ENCODE peak calls at places on chromosomes 6 and 20, in five cellular contexts. One of them, this sample, is unnamed.

GRCh38 chr20:19935842-19936241 is 81.3 kb upstream of the NAA20 start:
- DNase-seq in left ventricle myocardium inferior: no peak
- DNase-seq in transverse colon: peak; percentile 75
- DNase-seq in HCT116: no peak
- DNase-seq in natural killer cell: no peak
- DNase-seq in this sample: no peak

GRCh38 chr20:34621383-34622367 is 55.2 kb downstream of the PIGU start:
- DNase-seq in left ventricle myocardium inferior: no peak
- DNase-seq in transverse colon: peak; percentile 58
- DNase-seq in HCT116: no peak
- DNase-seq in natural killer cell: no peak
- DNase-seq in this sample: no peak

GRCh38 chr6:159086033-159086618 is 41.3 kb upstream of the TAGAP start:
- DNase-seq in left ventricle myocardium inferior: no peak
- DNase-seq in transverse colon: no peak
- DNase-seq in HCT116: no peak
- DNase-seq in natural killer cell: no peak
- DNase-seq in this sample: no peak

GRCh38 chr6:52909531-52909930 is at the start of gene GSTA3:
- DNase-seq in left ventricle myocardium inferior: no peak
- DNase-seq in transverse colon: no peak
- DNase-seq in HCT116: no peak
- DNase-seq in natural killer cell: no peak
- DNase-seq in this sample: no peak

GRCh38 chr6:131813991-131814390 is 6.2 kb downstream of the ENPP1 start:
- DNase-seq in left ventricle myocardium inferior: no peak
- DNase-seq in transverse colon: no peak
- DNase-seq in HCT116: no peak
- DNase-seq in natural killer cell: no peak
- DNase-seq in this sample: no peak

GRCh38 chr6:13998356-13998755 is 73.6 kb downstream of the RNF182 start:
- DNase-seq in left ventricle myocardium inferior: no peak
- DNase-seq in transverse colon: no peak
- DNase-seq in HCT116: no peak
- DNase-seq in natural killer cell: no peak
- DNase-seq in this sample: no peak

GRCh38 chr6:40922281-40922680 is 116.7 kb downstream of the UNC5CL start:
- DNase-seq in left ventricle myocardium inferior: no peak
- DNase-seq in transverse colon: no peak
- DNase-seq in HCT116: no peak
- DNase-seq in natural killer cell: no peak
- DNase-seq in this sample: no peak

GRCh38 chr6:155314773-155315515 is 660 bp upstream of the TFB1M start:
- DNase-seq in left ventricle myocardium inferior: peak; percentile 56
- DNase-seq in transverse colon: peak; percentile 63
- DNase-seq in HCT116: peak; percentile 82
- DNase-seq in natural killer cell: no peak
- DNase-seq in this sample: no peak

GRCh38 chr6:35483062-35483461 is 13.8 kb downstream of the TEAD3 start:
- DNase-seq in left ventricle myocardium inferior: no peak
- DNase-seq in transverse colon: no peak
- DNase-seq in HCT116: no peak
- DNase-seq in natural killer cell: no peak
- DNase-seq in this sample: no peak

GRCh38 chr6:53311586-53311935 is 37.2 kb downstream of the ELOVL5 start:
- DNase-seq in left ventricle myocardium inferior: no peak
- DNase-seq in transverse colon: no peak
- DNase-seq in HCT116: no peak
- DNase-seq in natural killer cell: no peak
- DNase-seq in this sample: no peak

GRCh38 chr6:161379828-161380598 is 106.2 kb upstream of the AGPAT4 start:
- DNase-seq in left ventricle myocardium inferior: no peak
- DNase-seq in transverse colon: no peak
- DNase-seq in HCT116: no peak
- DNase-seq in natural killer cell: no peak
- DNase-seq in this sample: no peak

GRCh38 chr6:27268803-27269202 is 21.3 kb downstream of the PRSS16 start:
- DNase-seq in left ventricle myocardium inferior: no peak
- DNase-seq in transverse colon: no peak
- DNase-seq in HCT116: no peak
- DNase-seq in natural killer cell: no peak
- DNase-seq in this sample: no peak

GRCh38 chr6:2961491-2961890 is 9.9 kb downstream of the SERPINB6 start:
- DNase-seq in left ventricle myocardium inferior: no peak
- DNase-seq in transverse colon: no peak
- DNase-seq in HCT116: no peak
- DNase-seq in natural killer cell: no peak
- DNase-seq in this sample: no peak

GRCh38 chr6:93424303-93425064 is 5.1 kb upstream of the EPHA7 start:
- DNase-seq in left ventricle myocardium inferior: no peak
- DNase-seq in transverse colon: no peak
- DNase-seq in HCT116: no peak
- DNase-seq in natural killer cell: no peak
- DNase-seq in this sample: no peak

GRCh38 chr20:39264506-39265172 is 302.5 kb downstream of the DHX35 start:
- DNase-seq in left ventricle myocardium inferior: peak; percentile 54
- DNase-seq in transverse colon: peak; percentile 42
- DNase-seq in HCT116: peak; percentile 60
- DNase-seq in natural killer cell: no peak
- DNase-seq in this sample: peak; percentile 40

GRCh38 chr6:41200901-41201783 is at the start of gene TREML2:
- DNase-seq in left ventricle myocardium inferior: no peak
- DNase-seq in transverse colon: peak; percentile 24
- DNase-seq in HCT116: no peak
- DNase-seq in natural killer cell: no peak
- DNase-seq in this sample: no peak

GRCh38 chr6:11263185-11263817 is 30.8 kb upstream of the NEDD9 start:
- DNase-seq in left ventricle myocardium inferior: peak; percentile 56
- DNase-seq in transverse colon: peak; percentile 61
- DNase-seq in HCT116: no peak
- DNase-seq in natural killer cell: no peak
- DNase-seq in this sample: no peak

GRCh38 chr20:61373055-61373399 is 121.0 kb downstream of the CDH4 start:
- DNase-seq in left ventricle myocardium inferior: no peak
- DNase-seq in transverse colon: no peak
- DNase-seq in HCT116: no peak
- DNase-seq in natural killer cell: no peak
- DNase-seq in this sample: no peak

GRCh38 chr6:127119361-127120108 is 1.1 kb downstream of the RSPO3 start:
- DNase-seq in left ventricle myocardium inferior: no peak
- DNase-seq in transverse colon: no peak
- DNase-seq in HCT116: no peak
- DNase-seq in natural killer cell: no peak
- DNase-seq in this sample: peak; percentile 22

GRCh38 chr20:1816384-1817381 is 78.5 kb upstream of the SIRPA start:
- DNase-seq in left ventricle myocardium inferior: no peak
- DNase-seq in transverse colon: no peak
- DNase-seq in HCT116: no peak
- DNase-seq in natural killer cell: no peak
- DNase-seq in this sample: no peak

GRCh38 chr6:109485536-109485935 is 2.5 kb upstream of the ZBTB24 start:
- DNase-seq in left ventricle myocardium inferior: no peak
- DNase-seq in transverse colon: no peak
- DNase-seq in HCT116: no peak
- DNase-seq in natural killer cell: no peak
- DNase-seq in this sample: no peak

GRCh38 chr20:37313546-37314091 is 24.2 kb downstream of the MANBAL start:
- DNase-seq in left ventricle myocardium inferior: no peak
- DNase-seq in transverse colon: no peak
- DNase-seq in HCT116: no peak
- DNase-seq in natural killer cell: no peak
- DNase-seq in this sample: no peak

GRCh38 chr6:167985911-167986595 is 11.4 kb upstream of the KIF25 start:
- DNase-seq in left ventricle myocardium inferior: no peak
- DNase-seq in transverse colon: no peak
- DNase-seq in HCT116: no peak
- DNase-seq in natural killer cell: no peak
- DNase-seq in this sample: no peak

GRCh38 chr6:40719671-40720374 is 132.7 kb upstream of the LRFN2 start:
- DNase-seq in left ventricle myocardium inferior: no peak
- DNase-seq in transverse colon: no peak
- DNase-seq in HCT116: no peak
- DNase-seq in natural killer cell: no peak
- DNase-seq in this sample: no peak

GRCh38 chr20:5544702-5545101 is 205.5 kb upstream of the SHLD1 start:
- DNase-seq in left ventricle myocardium inferior: no peak
- DNase-seq in transverse colon: no peak
- DNase-seq in HCT116: no peak
- DNase-seq in natural killer cell: no peak
- DNase-seq in this sample: no peak

GRCh38 chr6:155687645-155688044 is 232.0 kb upstream of the NOX3 start:
- DNase-seq in left ventricle myocardium inferior: no peak
- DNase-seq in transverse colon: no peak
- DNase-seq in HCT116: no peak
- DNase-seq in natural killer cell: no peak
- DNase-seq in this sample: no peak

GRCh38 chr6:140487586-140487985 is 1113.1 kb upstream of the CITED2 start:
- DNase-seq in left ventricle myocardium inferior: no peak
- DNase-seq in transverse colon: no peak
- DNase-seq in HCT116: no peak
- DNase-seq in natural killer cell: no peak
- DNase-seq in this sample: no peak

GRCh38 chr20:38357653-38358207 is 11.4 kb downstream of the LBP start:
- DNase-seq in left ventricle myocardium inferior: no peak
- DNase-seq in transverse colon: no peak
- DNase-seq in HCT116: no peak
- DNase-seq in natural killer cell: no peak
- DNase-seq in this sample: no peak

GRCh38 chr20:47493175-47493953 is 8.3 kb upstream of the NCOA3 start:
- DNase-seq in left ventricle myocardium inferior: peak; percentile 92
- DNase-seq in transverse colon: peak; percentile 93
- DNase-seq in HCT116: peak; percentile 36
- DNase-seq in natural killer cell: no peak
- DNase-seq in this sample: no peak

GRCh38 chr6:12560315-12560714 is 156.3 kb upstream of the PHACTR1 start:
- DNase-seq in left ventricle myocardium inferior: no peak
- DNase-seq in transverse colon: no peak
- DNase-seq in HCT116: no peak
- DNase-seq in natural killer cell: no peak
- DNase-seq in this sample: no peak

GRCh38 chr20:47985092-47985850 is 200.0 kb upstream of the SULF2 start:
- DNase-seq in left ventricle myocardium inferior: no peak
- DNase-seq in transverse colon: no peak
- DNase-seq in HCT116: no peak
- DNase-seq in natural killer cell: no peak
- DNase-seq in this sample: no peak

GRCh38 chr20:59752101-59752586 is 147.8 kb downstream of the PHACTR3 start:
- DNase-seq in left ventricle myocardium inferior: peak; percentile 70
- DNase-seq in transverse colon: peak; percentile 64
- DNase-seq in HCT116: no peak
- DNase-seq in natural killer cell: no peak
- DNase-seq in this sample: no peak

GRCh38 chr20:10647471-10647870 is 26.3 kb downstream of the JAG1 start:
- DNase-seq in left ventricle myocardium inferior: no peak
- DNase-seq in transverse colon: peak; percentile 7
- DNase-seq in HCT116: no peak
- DNase-seq in natural killer cell: no peak
- DNase-seq in this sample: no peak

GRCh38 chr6:63899550-63899949 is 263.9 kb downstream of the PHF3 start:
- DNase-seq in left ventricle myocardium inferior: no peak
- DNase-seq in transverse colon: no peak
- DNase-seq in HCT116: no peak
- DNase-seq in natural killer cell: no peak
- DNase-seq in this sample: no peak

GRCh38 chr6:137309078-137309762 is 90.0 kb upstream of the IFNGR1 start:
- DNase-seq in left ventricle myocardium inferior: peak; percentile 73
- DNase-seq in transverse colon: peak; percentile 82
- DNase-seq in HCT116: peak; percentile 22
- DNase-seq in natural killer cell: no peak
- DNase-seq in this sample: no peak

GRCh38 chr6:162973975-162974374 is 246.2 kb downstream of the PACRG start:
- DNase-seq in left ventricle myocardium inferior: no peak
- DNase-seq in transverse colon: no peak
- DNase-seq in HCT116: no peak
- DNase-seq in natural killer cell: no peak
- DNase-seq in this sample: no peak

GRCh38 chr20:51563597-51564332 is 21.2 kb upstream of the NFATC2 start:
- DNase-seq in left ventricle myocardium inferior: peak; percentile 67
- DNase-seq in transverse colon: peak; percentile 38
- DNase-seq in HCT116: peak; percentile 51
- DNase-seq in natural killer cell: no peak
- DNase-seq in this sample: no peak

GRCh38 chr6:107079429-107079828 is 35.9 kb downstream of the BEND3 start:
- DNase-seq in left ventricle myocardium inferior: no peak
- DNase-seq in transverse colon: no peak
- DNase-seq in HCT116: peak; percentile 18
- DNase-seq in natural killer cell: no peak
- DNase-seq in this sample: no peak

GRCh38 chr6:30942338-30943060 is 1.7 kb downstream of the MUCL3 start:
- DNase-seq in left ventricle myocardium inferior: peak; percentile 65
- DNase-seq in transverse colon: peak; percentile 76
- DNase-seq in HCT116: peak; percentile 83
- DNase-seq in natural killer cell: no peak
- DNase-seq in this sample: peak; percentile 65
- TF ChIP-seq CTCF in left ventricle myocardium inferior: peak; percentile 52
- TF ChIP-seq CTCF in transverse colon: peak; percentile 29
- TF ChIP-seq CTCF in HCT116: peak; percentile 64
- TF ChIP-seq CTCF in natural killer cell: no peak
- TF ChIP-seq CTCF in this sample: peak; percentile 53

GRCh38 chr20:46324960-46325703 is 16.8 kb upstream of the CDH22 start:
- DNase-seq in left ventricle myocardium inferior: no peak
- DNase-seq in transverse colon: no peak
- DNase-seq in HCT116: no peak
- DNase-seq in natural killer cell: no peak
- DNase-seq in this sample: no peak
- TF ChIP-seq CTCF in left ventricle myocardium inferior: peak; percentile 48
- TF ChIP-seq CTCF in transverse colon: peak; percentile 20
- TF ChIP-seq CTCF in HCT116: peak; percentile 43
- TF ChIP-seq CTCF in natural killer cell: no peak
- TF ChIP-seq CTCF in this sample: peak; percentile 45

GRCh38 chr20:23231561-23232218 is 118.9 kb upstream of the NXT1 start:
- DNase-seq in left ventricle myocardium inferior: no peak
- DNase-seq in transverse colon: no peak
- DNase-seq in HCT116: no peak
- DNase-seq in natural killer cell: no peak
- DNase-seq in this sample: no peak
- TF ChIP-seq CTCF in left ventricle myocardium inferior: no peak
- TF ChIP-seq CTCF in transverse colon: no peak
- TF ChIP-seq CTCF in HCT116: no peak
- TF ChIP-seq CTCF in natural killer cell: no peak
- TF ChIP-seq CTCF in this sample: no peak

GRCh38 chr6:157657754-157658153 is 165.3 kb upstream of the SNX9 start:
- DNase-seq in left ventricle myocardium inferior: no peak
- DNase-seq in transverse colon: no peak
- DNase-seq in HCT116: no peak
- DNase-seq in natural killer cell: no peak
- DNase-seq in this sample: no peak
- TF ChIP-seq CTCF in left ventricle myocardium inferior: no peak
- TF ChIP-seq CTCF in transverse colon: no peak
- TF ChIP-seq CTCF in HCT116: no peak
- TF ChIP-seq CTCF in natural killer cell: no peak
- TF ChIP-seq CTCF in this sample: no peak

GRCh38 chr6:1263039-1263849 is 48.7 kb upstream of the FOXQ1 start:
- DNase-seq in left ventricle myocardium inferior: no peak
- DNase-seq in transverse colon: no peak
- DNase-seq in HCT116: no peak
- DNase-seq in natural killer cell: no peak
- DNase-seq in this sample: no peak
- TF ChIP-seq CTCF in left ventricle myocardium inferior: no peak
- TF ChIP-seq CTCF in transverse colon: no peak
- TF ChIP-seq CTCF in HCT116: peak; percentile 11
- TF ChIP-seq CTCF in natural killer cell: no peak
- TF ChIP-seq CTCF in this sample: no peak

This sample was measured in progenitor cell of endocrine pancreas.